ENCODE peak calls at places on chromosomes 11 and 22, in six cellular contexts. C is ascending aorta, H is GM20000, M is fibroblast of mammary gland, G is right atrium auricular region, Y is dorsolateral prefrontal cortex. E is an unnamed sample.

GRCh38 chr11:127470485-127470884 is 469.9 kb upstream of the KIRREL3 start:
- DNase-seq in G (no peak), C (no peak), Y (no peak), H (peak), M (no peak), E (no peak)

GRCh38 chr22:35394011-35394312 is 6.0 kb upstream of the MCM5 start:
- DNase-seq in G (no peak), H (no peak), C (no peak), M (no peak), Y (no peak), E (no peak)

GRCh38 chr22:37499789-37500188 is 13.6 kb upstream of the MFNG start:
- DNase-seq in M (no peak), G (no peak), Y (no peak), C (no peak), H (no peak), E (no peak)

GRCh38 chr11:6405837-6406236 is 13.1 kb downstream of the APBB1 start:
- DNase-seq in C (no peak), M (no peak), Y (no peak), H (peak), G (no peak), E (no peak)

GRCh38 chr11:75275581-75275980 is 35.0 kb downstream of the TPBGL start:
- DNase-seq in M (no peak), G (no peak), Y (peak), H (no peak), C (peak), E (peak)

GRCh38 chr11:2348986-2349385 is 28.1 kb upstream of the CD81 start:
- DNase-seq in G (no peak), M (peak), Y (no peak), H (no peak), C (no peak), E (no peak)

GRCh38 chr11:116689413-116690127 is 83.2 kb downstream of the BUD13 start:
- DNase-seq in Y (no peak), H (peak), M (no peak), C (no peak), G (peak), E (no peak)

GRCh38 chr11:18650859-18651557 is 16.9 kb upstream of the SPTY2D1 start:
- DNase-seq in H (peak), C (no peak), G (peak), Y (no peak), M (peak), E (no peak)

GRCh38 chr11:35711173-35711910 is 48.8 kb downstream of the TRIM44 start:
- DNase-seq in Y (no peak), C (no peak), H (no peak), G (no peak), M (peak), E (no peak)

GRCh38 chr11:9657531-9657930 is 6.3 kb upstream of the SWAP70 start:
- DNase-seq in C (no peak), H (no peak), G (no peak), Y (no peak), M (no peak), E (no peak)

GRCh38 chr11:128835741-128836410 is 31.2 kb downstream of the KCNJ1 start:
- DNase-seq in C (no peak), H (no peak), G (no peak), Y (no peak), M (no peak), E (no peak)

GRCh38 chr11:132490976-132491375 is 1041.3 kb downstream of the OPCML start:
- DNase-seq in Y (no peak), H (no peak), C (no peak), G (no peak), M (no peak), E (no peak)

GRCh38 chr11:9708544-9708943 is 44.7 kb downstream of the SWAP70 start:
- DNase-seq in G (no peak), H (no peak), Y (no peak), C (no peak), M (no peak), E (no peak)

GRCh38 chr11:3840870-3841425 is at the start of gene RHOG:
- DNase-seq in M (peak), Y (peak), G (peak), H (peak), C (peak), E (peak)

GRCh38 chr22:50112151-50113118 is 22.6 kb downstream of the MOV10L1 start:
- DNase-seq in H (no peak), G (no peak), C (no peak), M (peak), Y (no peak), E (no peak)

GRCh38 chr11:131723088-131723487 is 352.7 kb downstream of the NTM start:
- DNase-seq in H (no peak), C (no peak), Y (no peak), G (no peak), M (no peak), E (no peak)

GRCh38 chr22:20298110-20298802 is 21.6 kb downstream of the DGCR6L start:
- DNase-seq in H (no peak), C (no peak), M (no peak), Y (no peak), G (no peak), E (no peak)

GRCh38 chr22:47328550-47329243 is 566.2 kb downstream of the TBC1D22A start:
- DNase-seq in Y (no peak), M (peak), G (no peak), C (no peak), H (no peak), E (no peak)

GRCh38 chr11:130710442-130711101 is 205.7 kb downstream of the SNX19 start:
- DNase-seq in G (no peak), C (no peak), H (no peak), M (peak), Y (no peak), E (no peak)

GRCh38 chr11:11929920-11930319 is 78.5 kb downstream of the DKK3 start:
- DNase-seq in G (no peak), H (no peak), C (no peak), M (no peak), Y (no peak), E (no peak)

GRCh38 chr11:96311120-96311568 is 31.9 kb downstream of the MAML2 start:
- DNase-seq in C (no peak), M (peak), G (no peak), H (no peak), Y (no peak), E (no peak)

GRCh38 chr11:122633219-122633829 is 22.2 kb upstream of the UBASH3B start:
- DNase-seq in H (peak), C (no peak), Y (no peak), G (no peak), M (peak), E (no peak)

GRCh38 chr11:809287-810039 is at the start of gene RPLP2:
- DNase-seq in C (peak), G (peak), M (peak), Y (peak), H (peak), E (peak)

GRCh38 chr11:83521647-83522596 is 235.8 kb upstream of the CCDC90B start:
- DNase-seq in Y (no peak), G (no peak), M (peak), H (no peak), C (no peak), E (no peak)

GRCh38 chr11:118202599-118203422 is 22.0 kb downstream of the JAML start:
- DNase-seq in M (no peak), Y (no peak), C (no peak), H (no peak), G (no peak), E (no peak)

GRCh38 chr11:207213-208176 is at the start of the genes BET1L and RIC8A:
- DNase-seq in H (peak), Y (peak), C (peak), G (peak), M (peak), E (peak)

GRCh38 chr11:61075891-61076290 is 26.4 kb upstream of the CD5 start:
- DNase-seq in H (no peak), G (no peak), C (no peak), Y (no peak), M (peak), E (no peak)

GRCh38 chr11:34192481-34193401 is 87.3 kb downstream of the NAT10 start:
- DNase-seq in M (peak), H (no peak), Y (no peak), G (peak), C (peak), E (no peak)

GRCh38 chr11:45573728-45574127 is 91.7 kb downstream of the CHST1 start:
- DNase-seq in G (no peak), C (no peak), Y (no peak), M (no peak), H (no peak), E (no peak)

GRCh38 chr22:45504703-45505341 is 2.1 kb downstream of the FBLN1 start:
- DNase-seq in M (no peak), G (no peak), Y (no peak), C (no peak), H (no peak), E (no peak)

GRCh38 chr11:109747839-109748238 is 325.8 kb downstream of the C11orf87 start:
- DNase-seq in H (peak), C (no peak), G (no peak), Y (no peak), M (no peak), E (no peak)

GRCh38 chr11:95483339-95483738 is 252.3 kb upstream of the SESN3 start:
- DNase-seq in C (no peak), H (no peak), G (no peak), Y (no peak), M (no peak), E (no peak)

GRCh38 chr11:57658023-57658361 is 430 bp downstream of the CLP1 start:
- DNase-seq in G (no peak), H (no peak), Y (no peak), M (no peak), C (no peak), E (no peak)

GRCh38 chr11:75554258-75555022 is 7.6 kb upstream of the SERPINH1 start:
- DNase-seq in H (no peak), C (peak), M (peak), G (peak), Y (peak), E (no peak)

GRCh38 chr11:38476808-38477565 is 1879.0 kb upstream of the RAG2 start:
- DNase-seq in H (no peak), G (no peak), Y (no peak), M (no peak), C (no peak), E (no peak)

GRCh38 chr11:27241316-27242122 is 121.5 kb downstream of the CCDC34 start:
- DNase-seq in M (peak), Y (no peak), H (no peak), G (no peak), C (no peak), E (no peak)

GRCh38 chr22:46061124-46061410 is 84.1 kb upstream of the WNT7B start:
- DNase-seq in G (no peak), M (no peak), Y (no peak), H (no peak), C (no peak), E (no peak)

GRCh38 chr11:36069576-36070214 is 125.8 kb downstream of the LDLRAD3 start:
- DNase-seq in Y (no peak), H (no peak), G (no peak), C (no peak), M (no peak), E (no peak)

GRCh38 chr22:46744581-46744980 is 6.5 kb upstream of the CERK start:
- DNase-seq in M (no peak), Y (no peak), H (no peak), C (no peak), G (no peak), E (no peak)

GRCh38 chr22:25048659-25049657 is 96.4 kb downstream of the KIAA1671 start:
- DNase-seq in Y (peak), H (peak), M (peak), G (peak), C (no peak), E (no peak)
- TF ChIP-seq CTCF in Y (peak), H (peak), M (peak), G (peak), C (peak), E (peak)

GRCh38 chr11:134098566-134099184 is 29.8 kb downstream of the JAM3 start:
- DNase-seq in C (no peak), H (no peak), G (no peak), Y (no peak), M (no peak), E (no peak)
- TF ChIP-seq CTCF in C (no peak), H (no peak), G (no peak), Y (no peak), M (peak), E (no peak)

DNA sequence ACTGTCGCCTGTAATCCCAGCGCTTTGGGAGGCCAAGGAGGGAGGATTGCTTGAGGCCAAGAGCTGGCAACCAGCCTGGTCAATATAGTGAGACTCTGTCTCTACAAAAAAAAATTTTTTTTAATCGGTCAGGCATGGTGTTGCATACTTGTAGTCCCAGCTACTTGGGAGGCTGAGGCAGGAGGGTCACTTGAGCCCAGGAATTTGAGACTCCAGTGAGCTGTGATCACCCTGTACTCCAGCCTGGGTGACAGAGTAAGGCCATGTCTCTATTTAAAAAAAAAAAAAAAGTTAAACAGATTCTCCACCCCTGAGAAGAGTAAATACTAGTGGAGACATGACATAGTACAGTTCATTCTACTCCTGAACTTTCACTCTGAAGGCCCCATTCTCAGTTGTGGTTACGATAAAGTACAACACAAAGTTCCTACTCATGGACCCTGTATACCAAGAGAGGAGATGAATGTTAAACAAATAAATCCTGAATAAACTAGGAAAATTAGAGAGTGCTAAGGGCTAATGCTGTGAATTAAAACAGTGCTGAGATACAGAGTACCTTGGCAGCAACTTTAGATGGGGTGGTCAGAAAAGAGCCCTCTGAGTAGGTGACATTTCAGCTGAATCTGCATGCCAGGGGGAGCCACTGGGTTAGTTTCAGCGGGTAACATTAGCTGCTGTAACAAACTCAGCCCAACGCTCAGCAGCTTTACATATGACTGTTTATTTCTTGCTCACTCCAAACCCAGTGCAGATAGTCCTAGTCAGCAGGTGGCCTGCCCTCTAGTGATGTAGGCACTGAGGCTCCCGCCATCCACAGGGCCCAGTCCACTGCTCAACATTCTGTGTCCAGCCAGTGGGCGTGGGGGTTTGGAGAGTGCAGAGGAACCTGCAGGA is 75.1 kb downstream of the DBX1 start:
- DNase-seq in M (no peak), H (no peak), C (no peak), Y (no peak), G (no peak), E (no peak)
- TF ChIP-seq CTCF in M (no peak), H (no peak), C (no peak), Y (no peak), G (no peak), E (no peak)

GRCh38 chr11:104091281-104092071 is 55.0 kb downstream of the DDI1 start:
- DNase-seq in M (no peak), Y (no peak), G (no peak), H (no peak), C (no peak), E (no peak)
- TF ChIP-seq CTCF in M (no peak), Y (no peak), G (no peak), H (no peak), C (no peak), E (no peak)

GRCh38 chr11:125942276-125942611 is 3.6 kb upstream of the VSIG10L2 start:
- DNase-seq in G (no peak), M (no peak), C (no peak), Y (no peak), H (no peak), E (no peak)
- TF ChIP-seq CTCF in G (peak), M (no peak), C (no peak), Y (no peak), H (no peak), E (no peak)

DNA sequence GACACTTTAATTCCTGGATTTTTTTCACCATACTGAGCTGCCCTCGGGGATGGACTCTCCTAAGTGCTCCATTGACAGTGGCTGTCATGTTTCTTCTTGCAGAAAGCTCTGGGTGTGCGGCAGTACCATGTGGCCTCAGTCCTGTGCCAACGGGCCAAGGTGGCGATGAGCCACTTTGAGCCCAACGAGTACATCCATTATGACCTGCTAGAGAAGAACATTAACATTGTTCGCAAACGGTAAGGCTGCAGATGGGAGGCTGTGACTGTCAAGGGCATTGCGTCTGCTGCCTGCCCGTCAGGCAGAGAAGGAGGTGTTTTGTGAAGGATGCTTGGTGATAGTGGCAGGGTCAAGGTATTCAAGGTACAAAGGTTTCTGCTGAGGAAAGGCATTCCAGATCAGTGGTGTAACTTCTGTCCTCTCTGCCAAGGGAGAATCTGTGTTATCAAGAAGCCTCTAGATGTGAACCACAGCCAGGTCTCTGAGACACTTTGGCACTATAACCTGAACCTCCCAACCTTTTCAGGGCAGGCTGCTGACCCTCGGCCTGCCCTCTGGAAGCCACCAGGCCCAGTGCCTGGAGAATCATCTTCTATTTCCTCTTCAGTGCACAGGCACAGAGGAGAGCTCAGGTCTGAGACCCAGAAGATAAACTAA is 30.8 kb downstream of the ACO2 start:
- DNase-seq in H (no peak), Y (no peak), C (no peak), G (no peak), M (no peak), E (no peak)
- TF ChIP-seq CTCF in H (no peak), Y (no peak), C (no peak), G (no peak), M (no peak), E (no peak)